ENCODE peak calls at places on chromosomes 5 and 9, in six cellular contexts. F is SK-N-SH, X is heart right ventricle, S is cardiac muscle cell, D is breast epithelium, A is esophagus muscularis mucosa. C is an unnamed sample.

GRCh38 chr9:95385521-95385920 is 68.0 kb upstream of the FANCC start:
- DNase-seq in F (no peak), X (no peak), S (no peak), D (no peak), A (no peak), C (no peak)

GRCh38 chr5:128436825-128437224 is 101.2 kb downstream of the FBN2 start:
- DNase-seq in F (no peak), X (no peak), S (no peak), D (no peak), A (no peak), C (no peak)

GRCh38 chr5:181160144-181160754 is 12.9 kb downstream of the OR2V2 start:
- DNase-seq in F (peak; percentile 86), X (peak; percentile 20), S (peak; percentile 12), D (peak; percentile 65), A (no peak), C (peak; percentile 73)

GRCh38 chr5:161481922-161482321 is 64.6 kb downstream of the GABRB2 start:
- DNase-seq in F (no peak), X (no peak), S (no peak), D (no peak), A (no peak), C (no peak)

GRCh38 chr5:53472279-53472678 is 8.2 kb upstream of the FST start:
- DNase-seq in F (no peak), X (no peak), S (no peak), D (no peak), A (no peak), C (no peak)

GRCh38 chr5:125037020-125037419 is 290.6 kb upstream of the ZNF608 start:
- DNase-seq in F (no peak), X (no peak), S (no peak), D (no peak), A (no peak), C (no peak)

GRCh38 chr5:15510092-15510491 is 10.1 kb downstream of the FBXL7 start:
- DNase-seq in F (no peak), X (no peak), S (no peak), D (no peak), A (peak; percentile 2), C (no peak)

GRCh38 chr9:125409637-125410521 is 148.3 kb downstream of the GAPVD1 start:
- DNase-seq in F (peak; percentile 79), X (no peak), S (peak; percentile 32), D (no peak), A (no peak), C (peak; percentile 65)

GRCh38 chr9:7042124-7042523 is 284.4 kb downstream of the KDM4C start:
- DNase-seq in F (no peak), X (no peak), S (no peak), D (no peak), A (no peak), C (no peak)

GRCh38 chr9:95360866-95361265 is 43.4 kb upstream of the FANCC start:
- DNase-seq in F (peak; percentile 79), X (no peak), S (no peak), D (no peak), A (no peak), C (peak; percentile 46)

GRCh38 chr9:93468763-93469456 is 15.5 kb upstream of the FAM120AOS start:
- DNase-seq in F (no peak), X (peak; percentile 43), S (peak; percentile 41), D (no peak), A (no peak), C (no peak)

GRCh38 chr5:463301-463700 is 20.3 kb downstream of the EXOC3 start:
- DNase-seq in F (no peak), X (no peak), S (no peak), D (no peak), A (no peak), C (no peak)

GRCh38 chr5:147906326-147907095 is at the start of gene C5orf46:
- DNase-seq in F (no peak), X (no peak), S (no peak), D (no peak), A (no peak), C (no peak)

GRCh38 chr5:79687911-79688310 is 1.7 kb upstream of the CMYA5 start:
- DNase-seq in F (no peak), X (no peak), S (no peak), D (no peak), A (no peak), C (no peak)

GRCh38 chr5:5810461-5810860 is 388.0 kb downstream of the ICE1 start:
- DNase-seq in F (no peak), X (peak; percentile 31), S (no peak), D (no peak), A (peak; percentile 62), C (no peak)

GRCh38 chr9:16921855-16922254 is 51.4 kb upstream of the BNC2 start:
- DNase-seq in F (no peak), X (no peak), S (no peak), D (no peak), A (no peak), C (no peak)

GRCh38 chr5:155049569-155050383 is 36.2 kb downstream of the KIF4B start:
- DNase-seq in F (no peak), X (no peak), S (peak; percentile 16), D (no peak), A (no peak), C (no peak)

GRCh38 chr5:117060099-117060498 is 485.5 kb upstream of the SEMA6A start:
- DNase-seq in F (no peak), X (no peak), S (no peak), D (no peak), A (no peak), C (no peak)

GRCh38 chr5:170554566-170555267 is 50.9 kb downstream of the KCNIP1 start:
- DNase-seq in F (peak; percentile 46), X (no peak), S (no peak), D (no peak), A (no peak), C (peak; percentile 38)

GRCh38 chr5:68305223-68305865 is 89.8 kb downstream of the PIK3R1 start:
- DNase-seq in F (no peak), X (no peak), S (no peak), D (peak; percentile 49), A (no peak), C (no peak)

GRCh38 chr9:88645172-88645868 is 110.3 kb downstream of the NXNL2 start:
- DNase-seq in F (no peak), X (no peak), S (no peak), D (no peak), A (no peak), C (no peak)

DNA sequence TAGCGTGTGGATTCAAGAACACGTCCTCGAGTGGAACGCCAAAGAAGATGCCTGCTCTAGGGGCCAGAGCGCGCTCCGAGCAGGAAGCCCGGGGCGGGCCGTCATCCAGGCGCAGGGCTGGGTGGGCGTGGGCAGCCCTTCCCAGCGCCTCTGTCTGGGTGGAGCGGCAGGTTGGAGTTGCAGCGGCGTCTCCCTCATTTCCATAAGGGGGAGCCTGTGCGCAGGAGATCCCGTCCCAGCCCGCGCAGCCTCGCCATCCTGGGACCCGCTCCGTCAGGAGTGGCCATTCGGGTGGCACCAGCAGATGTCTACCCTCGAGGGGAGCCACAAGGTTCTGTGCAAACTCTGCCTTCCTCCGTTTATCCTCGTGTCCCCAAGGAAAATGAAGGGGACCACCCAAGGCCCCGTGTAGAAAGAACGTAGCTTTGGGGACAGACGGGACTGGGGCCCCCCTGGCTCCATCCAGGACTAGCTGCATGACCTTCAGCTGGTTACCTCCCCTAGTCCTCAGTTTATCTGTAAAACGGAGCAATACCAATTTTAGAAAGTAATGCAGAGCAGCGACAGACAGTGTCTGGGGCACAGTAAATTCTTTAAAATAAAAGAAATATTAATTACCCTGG is 155.5 kb upstream of the SMIM23 start:
- DNase-seq in F (peak; percentile 91), X (peak; percentile 61), S (peak; percentile 86), D (no peak), A (no peak), C (peak; percentile 84)
- H3K4me3 ChIP-seq in F (no peak overlapping the region), X (no peak overlapping the region), S (no peak overlapping the region), D (peak overlapping the region; percentile 46), A (peak overlapping the region; percentile 40), C (peak overlapping the region; percentile 12)

GRCh38 chr5:132469380-132470372 is 20.9 kb downstream of the IRF1 start:
- DNase-seq in F (no peak), X (no peak), S (no peak), D (no peak), A (no peak), C (no peak)
- TF ChIP-seq CTCF in F (no peak), X (no peak), S (no peak), D (no peak), A (no peak), C (no peak)

DNA sequence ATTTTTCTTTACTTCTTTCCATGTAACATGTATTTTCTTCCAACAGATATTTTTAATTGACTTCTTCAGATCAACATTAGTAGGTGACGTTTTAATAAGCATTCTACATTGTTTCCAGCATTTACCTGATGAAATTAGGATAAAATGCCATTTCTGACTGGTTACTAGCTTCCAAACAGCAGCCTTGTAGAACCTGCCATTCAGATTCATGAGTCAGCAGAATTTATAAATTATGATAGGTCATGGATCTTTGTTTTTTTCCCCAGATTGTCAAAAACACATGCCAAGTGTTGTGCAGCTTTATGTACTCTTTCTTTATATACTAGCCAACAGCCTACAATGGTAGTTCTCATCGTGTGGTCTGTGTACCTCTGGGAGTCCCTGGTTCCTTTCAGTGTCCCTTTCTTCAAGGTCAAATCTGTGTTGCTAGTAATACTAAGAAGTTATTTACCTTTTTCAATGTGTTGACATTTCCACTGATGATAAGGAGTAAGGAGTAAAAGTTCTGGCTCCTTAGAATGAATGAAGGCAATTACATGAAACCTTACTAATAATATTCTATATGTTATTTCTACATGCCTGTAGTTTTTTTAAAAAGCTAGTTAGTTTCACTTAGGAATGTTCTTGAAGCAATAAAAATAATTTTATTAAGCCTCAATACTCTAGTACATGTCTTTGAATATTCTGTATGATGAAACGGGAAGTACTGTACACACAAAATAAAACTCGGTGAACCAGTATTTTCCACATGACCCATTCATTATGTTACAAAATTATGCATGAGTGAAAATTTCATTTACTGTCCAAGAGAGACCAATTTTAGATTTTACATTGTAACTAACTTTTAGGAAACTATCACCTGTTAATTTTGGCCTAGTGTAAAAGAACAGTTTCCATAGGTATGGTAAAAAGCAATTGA is 135.8 kb downstream of the ZCCHC7 start:
- DNase-seq in F (no peak), X (no peak), S (no peak), D (no peak), A (no peak), C (no peak)
- H3K4me1 ChIP-seq in F (no peaks in the 10 kb centered on the region), X (no peaks in the 10 kb centered on the region), S (no peaks in the 10 kb centered on the region), D (no peaks in the 10 kb centered on the region), A (no peaks in the 10 kb centered on the region), C (no peaks in the 10 kb centered on the region)

DNA sequence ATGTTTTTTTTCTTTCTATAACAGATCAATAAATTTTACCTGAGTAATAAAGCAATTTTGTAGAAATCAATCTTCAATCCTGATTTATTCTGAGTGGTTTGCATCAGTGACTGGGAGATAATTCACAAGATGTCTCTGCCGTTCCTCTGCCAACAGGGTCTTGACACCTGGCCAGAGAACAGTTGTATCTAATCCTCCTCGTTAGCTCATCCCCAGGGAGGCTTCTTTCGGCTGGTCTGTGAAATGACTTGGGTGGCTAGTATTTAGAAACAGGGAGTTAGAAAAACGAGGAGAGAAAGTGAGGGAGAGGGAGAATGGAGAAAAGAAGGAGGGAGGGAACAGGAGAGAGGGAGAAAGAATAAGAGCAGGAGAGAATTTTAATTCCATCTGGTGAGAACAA is 600.3 kb upstream of the TLE4 start:
- DNase-seq in F (no peak), X (no peak), S (no peak), D (no peak), A (no peak), C (peak; percentile 20)
- H3K4me3 ChIP-seq in F (no peak overlapping the region), X (no peak overlapping the region), S (no peak overlapping the region), D (no peak overlapping the region), A (no peak overlapping the region), C (no peak overlapping the region)

GRCh38 chr9:101457003-101457402 is 21.4 kb upstream of the ALDOB start:
- DNase-seq in F (no peak), X (no peak), S (peak; percentile 11), D (no peak), A (no peak), C (no peak)
- TF ChIP-seq CTCF in F (no peak), X (no peak), S (no peak), D (no peak), A (no peak), C (peak; percentile 46)

GRCh38 chr5:14148890-14149671 is 5.9 kb downstream of the TRIO start:
- DNase-seq in F (no peak), X (no peak), S (no peak), D (no peak), A (no peak), C (no peak)
- H3K4me1 ChIP-seq in F (peaks cover 72% of the 10 kb centered on the region), X (peaks cover 70% of the 10 kb centered on the region), S (peaks cover 67% of the 10 kb centered on the region), D (peaks cover 10% of the 10 kb centered on the region), A (peaks cover 88% of the 10 kb centered on the region), C (peaks cover 68% of the 10 kb centered on the region)